ENCODE peak calls at places on chromosomes 4 and X, in nine cellular contexts. R, P, Q, D, J, N, Y, M and O are unnamed samples.
A peak's percentile ranks its signal among the peaks of the same experiment; 100 is the strongest.

GRCh38 chr4:153639556-153640475 is 44.3 kb upstream of the TLR2 start:
- DNase-seq in P (no peak), Y (no peak), N (no peak), J (no peak), Q (no peak), R (no peak), M (no peak), D (no peak), O (no peak)

GRCh38 chrX:103101280-103102042 is 8.5 kb upstream of the NXF3 start:
- DNase-seq in M (no peak), Y (no peak), P (no peak), Q (no peak), R (no peak), N (no peak), J (no peak), D (no peak), O (no peak)

GRCh38 chrX:123339201-123339905 is 155.3 kb downstream of the GRIA3 start:
- DNase-seq in Q (no peak), Y (no peak), J (no peak), D (no peak), M (no peak), N (no peak), P (no peak), R (no peak), O (no peak)

GRCh38 chrX:17559728-17560379 is 177.4 kb upstream of the SCML1 start:
- DNase-seq in J (no peak), D (no peak), Q (no peak), N (no peak), M (no peak), P (no peak), R (no peak), Y (no peak), O (no peak)

GRCh38 chrX:125132274-125132673 is 187.4 kb upstream of the TEX13C start:
- DNase-seq in N (no peak), D (peak; percentile 36), Q (no peak), P (no peak), R (no peak), J (no peak), Y (no peak), M (no peak), O (no peak)

GRCh38 chr4:80365928-80366327 is 30.4 kb downstream of the CFAP299 start:
- DNase-seq in R (peak; percentile 54), M (peak; percentile 48), Q (peak; percentile 62), N (peak; percentile 52), P (peak; percentile 27), Y (no peak), D (peak; percentile 65), J (peak; percentile 76), O (peak; percentile 50)

GRCh38 chr4:77152421-77152820 is 4.6 kb upstream of the CCNG2 start:
- DNase-seq in J (no peak), Y (no peak), D (no peak), R (no peak), P (no peak), N (no peak), Q (no peak), M (no peak), O (no peak)

GRCh38 chrX:10387011-10387410 is 230.2 kb downstream of the CLCN4 start:
- DNase-seq in Q (no peak), J (no peak), D (no peak), R (no peak), P (no peak), N (no peak), Y (no peak), M (no peak), O (no peak)

GRCh38 chr4:23614284-23614892 is 275.5 kb downstream of the PPARGC1A start:
- DNase-seq in D (peak; percentile 0), P (no peak), Q (no peak), J (no peak), N (no peak), M (no peak), R (no peak), Y (no peak), O (peak; percentile 31)

GRCh38 chr4:55912249-55912648 is 36.5 kb upstream of the CEP135 start:
- DNase-seq in Q (no peak), D (no peak), J (no peak), Y (no peak), P (no peak), N (no peak), R (no peak), M (no peak), O (no peak)

GRCh38 chr4:167234388-167234881 is at the start of gene SPOCK3:
- DNase-seq in Y (peak; percentile 4), Q (peak; percentile 70), P (no peak), R (peak; percentile 32), N (peak; percentile 56), D (peak; percentile 1), J (no peak), M (no peak), O (no peak)

GRCh38 chr4:7822858-7823257 is 116.8 kb downstream of the AFAP1 start:
- DNase-seq in J (peak; percentile 80), Q (no peak), N (no peak), R (no peak), D (no peak), Y (peak; percentile 50), P (no peak), M (no peak), O (no peak)

GRCh38 chr4:7823416-7823824 is 116.2 kb downstream of the AFAP1 start:
- DNase-seq in Y (peak; percentile 88), Q (no peak), P (no peak), R (no peak), N (no peak), J (peak; percentile 86), M (no peak), D (no peak), O (no peak)

GRCh38 chr4:7826909-7827306 is 112.8 kb downstream of the AFAP1 start:
- DNase-seq in Y (no peak), N (no peak), R (no peak), Q (no peak), P (no peak), D (no peak), J (peak; percentile 22), M (no peak), O (no peak)

GRCh38 chr4:7826176-7826908 is 113.3 kb downstream of the AFAP1 start:
- DNase-seq in R (no peak), Q (no peak), N (no peak), P (no peak), J (peak; percentile 60), D (no peak), M (no peak), Y (no peak), O (no peak)

DNA sequence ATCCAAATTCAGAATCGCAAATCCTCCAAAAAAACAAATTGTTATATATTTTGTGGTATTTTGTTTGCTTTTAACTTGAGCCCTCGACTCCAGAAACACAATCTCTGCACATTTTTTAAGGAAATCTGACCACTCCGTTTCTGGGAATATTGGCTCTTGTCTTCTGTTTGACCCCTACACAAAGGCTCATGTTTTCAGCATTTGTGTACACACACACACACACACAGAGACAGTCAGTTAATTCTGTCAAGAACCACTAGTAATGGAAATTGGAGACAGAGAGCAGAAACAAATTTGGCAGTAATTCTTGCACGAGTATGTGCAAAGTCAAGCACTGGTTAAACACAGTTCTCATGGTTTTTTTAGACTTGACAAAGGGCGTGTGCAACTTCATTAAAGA is 115.4 kb downstream of the AFAP1 start:
- DNase-seq in J (no peak), N (no peak), P (no peak), M (no peak), Q (no peak), D (no peak), Y (no peak), R (no peak), O (no peak)
- H3K27ac ChIP-seq in J (peak overlapping the region; percentile 86), N (peak overlapping the region; percentile 34), P (no peak overlapping the region), M (no peak overlapping the region), Q (no peak overlapping the region), D (no peak overlapping the region), Y (peak overlapping the region; percentile 94), R (no peak overlapping the region), O (no peak overlapping the region)

GRCh38 chr4:83387922-83388676 is 53.5 kb upstream of the HPSE start:
- DNase-seq in Y (no peak), Q (no peak), P (peak; percentile 1), M (no peak), R (no peak), N (no peak), D (peak; percentile 89), J (no peak), O (no peak)
- H3K4me1 ChIP-seq in Y (no peaks in the 10 kb centered on the region), Q (no peaks in the 10 kb centered on the region), P (peaks cover 9% of the 10 kb centered on the region), M (peaks cover 13% of the 10 kb centered on the region), R (no peaks in the 10 kb centered on the region), N (no peaks in the 10 kb centered on the region), D (peaks cover 5% of the 10 kb centered on the region), J (peaks cover 11% of the 10 kb centered on the region), O (peaks cover 2% of the 10 kb centered on the region)

GRCh38 chr4:186669735-186670134 is 53.9 kb downstream of the FAT1 start:
- DNase-seq in Y (no peak), M (no peak), Q (no peak), N (no peak), P (no peak), J (no peak), D (no peak), R (no peak), O (no peak)

GRCh38 chr4:186669159-186669720 is 54.4 kb downstream of the FAT1 start:
- DNase-seq in D (no peak), Q (no peak), P (no peak), N (no peak), M (no peak), Y (no peak), J (peak; percentile 74), R (no peak), O (no peak)

GRCh38 chr4:186660403-186660802 is 63.3 kb downstream of the FAT1 start:
- DNase-seq in R (no peak), N (no peak), Q (no peak), J (no peak), P (no peak), Y (no peak), M (no peak), D (no peak), O (no peak)

GRCh38 chr4:186666750-186667149 is 56.9 kb downstream of the FAT1 start:
- DNase-seq in J (no peak), Q (no peak), D (no peak), R (no peak), P (no peak), M (no peak), Y (no peak), N (no peak), O (no peak)

DNA sequence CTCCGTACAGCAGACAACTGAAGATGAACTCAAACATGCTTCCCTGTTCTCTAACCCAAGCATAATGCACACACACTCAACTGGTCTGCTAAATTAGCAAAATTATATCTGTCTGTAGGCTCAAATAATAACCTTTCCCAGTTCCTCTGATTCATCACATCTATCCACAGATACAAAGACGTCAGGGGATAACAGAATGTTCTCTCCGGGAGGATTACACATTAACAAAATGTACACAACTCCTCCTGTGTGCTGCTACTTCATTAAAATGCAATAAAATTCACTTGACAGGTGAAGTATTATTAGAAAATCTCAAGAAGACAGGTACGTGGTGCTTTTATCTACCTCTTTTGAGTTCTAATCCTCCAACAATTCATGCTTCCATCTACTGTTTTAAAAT is 57.4 kb downstream of the FAT1 start:
- DNase-seq in J (no peak), Q (no peak), M (no peak), R (no peak), P (no peak), Y (no peak), D (no peak), N (no peak), O (no peak)
- H3K36me3 ChIP-seq in J (peaks cover 17% of the 10 kb centered on the region), Q (peaks cover 5% of the 10 kb centered on the region), M (no peaks in the 10 kb centered on the region), R (no peaks in the 10 kb centered on the region), P (no peaks in the 10 kb centered on the region), Y (no peaks in the 10 kb centered on the region), D (no peaks in the 10 kb centered on the region), N (peaks cover 4% of the 10 kb centered on the region), O (no peaks in the 10 kb centered on the region)

DNA sequence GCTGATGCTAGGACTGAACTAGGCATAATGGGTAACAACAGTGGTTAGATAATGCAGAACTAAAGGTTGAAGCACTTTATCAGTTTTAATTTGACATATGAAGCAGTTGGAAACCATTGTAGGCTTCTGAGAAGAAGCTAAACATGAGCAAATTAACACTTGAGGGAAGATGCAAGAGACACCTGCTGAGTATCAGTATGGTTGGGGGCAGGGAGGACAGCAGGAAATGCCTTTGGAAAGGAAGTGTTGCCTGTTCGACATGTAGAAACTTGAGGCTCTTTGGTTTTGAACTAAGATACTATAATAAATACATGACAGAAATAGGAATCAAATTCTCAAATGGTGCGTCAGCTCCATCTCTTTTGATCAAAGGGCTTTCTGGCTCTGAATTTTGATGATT is 115.6 kb downstream of the FHIP1A start:
- DNase-seq in N (no peak), Q (no peak), P (no peak), D (peak; percentile 38), J (no peak), Y (no peak), R (no peak), M (no peak), O (no peak)
- H3K27ac ChIP-seq in N (no peak overlapping the region), Q (no peak overlapping the region), P (no peak overlapping the region), D (no peak overlapping the region), J (no peak overlapping the region), Y (no peak overlapping the region), R (no peak overlapping the region), M (no peak overlapping the region), O (no peak overlapping the region)